ENCODE peak calls at places on chromosomes 11 and 22, in ten cellular contexts. Y is NCI-H1105 treated with DMSO at 0.1 percent for 48 hours; O is posterior cingulate gyrus; W is pons; A is COR-L47; K is T-cell; X is AG10803; I is HFFc6; N is activated CD4-positive, alpha-beta T cell treated with anti-CD3 and anti-CD28 coated beads for 24 hours; U is glutamatergic neuron. D is an unnamed sample.

GRCh38 chr11:122140535-122140934 is 24.5 kb upstream of the BLID start:
- DNase-seq in Y (no peak), O (no peak), W (no peak), A (no peak), K (no peak), X (peak; percentile 87), I (peak; percentile 81), N (no peak), U (no peak), D (no peak)

GRCh38 chr11:17735823-17736772 is 1.5 kb downstream of the KCNC1 start:
- DNase-seq in Y (no peak), O (no peak), W (no peak), A (peak; percentile 16), K (no peak), X (no peak), I (no peak), N (no peak), U (peak; percentile 63), D (no peak)

GRCh38 chr11:110907629-110908028 is 195.4 kb upstream of the ARHGAP20 start:
- DNase-seq in Y (peak; percentile 27), O (no peak), W (peak; percentile 36), A (no peak), K (no peak), X (peak; percentile 71), I (peak; percentile 87), N (no peak), U (no peak), D (no peak)

GRCh38 chr22:36585841-36586240 is 56.9 kb upstream of the EIF3D start:
- DNase-seq in Y (no peak), O (no peak), W (no peak), A (peak; percentile 21), K (no peak), X (no peak), I (peak; percentile 6), N (no peak), U (peak; percentile 43), D (peak; percentile 44)

GRCh38 chr11:34492806-34493414 is 20.7 kb downstream of the ELF5 start:
- DNase-seq in Y (peak; percentile 67), O (peak; percentile 46), W (peak; percentile 83), A (peak; percentile 58), K (no peak), X (peak; percentile 65), I (peak; percentile 38), N (peak; percentile 30), U (peak; percentile 61), D (no peak)

GRCh38 chr11:61551630-61552029 is 29.2 kb downstream of the SYT7 start:
- DNase-seq in Y (no peak), O (peak; percentile 66), W (no peak), A (no peak), K (no peak), X (peak; percentile 30), I (peak; percentile 14), N (no peak), U (no peak), D (no peak)

GRCh38 chr11:67820079-67820478 is 145.7 kb upstream of the ALDH3B2 start:
- DNase-seq in Y (no peak), O (no peak), W (no peak), A (no peak), K (no peak), X (no peak), I (no peak), N (no peak), U (no peak), D (no peak)

GRCh38 chr11:129698212-129698611 is 117.4 kb upstream of the TMEM45B start:
- DNase-seq in Y (no peak), O (no peak), W (peak; percentile 5), A (no peak), K (no peak), X (no peak), I (no peak), N (no peak), U (no peak), D (no peak)

GRCh38 chr11:12157241-12157661 is 46.9 kb downstream of the MICAL2 start:
- DNase-seq in Y (no peak), O (no peak), W (peak; percentile 20), A (no peak), K (no peak), X (peak; percentile 92), I (peak; percentile 69), N (no peak), U (no peak), D (no peak)

GRCh38 chr11:130830563-130830950 is 85.7 kb downstream of the SNX19 start:
- DNase-seq in Y (no peak), O (no peak), W (peak; percentile 7), A (no peak), K (no peak), X (no peak), I (no peak), N (no peak), U (no peak), D (no peak)

GRCh38 chr22:48803171-48803992 is 1024.3 kb downstream of the BRD1 start:
- DNase-seq in Y (no peak), O (peak; percentile 2), W (no peak), A (no peak), K (no peak), X (no peak), I (no peak), N (no peak), U (no peak), D (no peak)

GRCh38 chr11:95768521-95768920 is 21.1 kb downstream of the FAM76B start:
- DNase-seq in Y (no peak), O (no peak), W (no peak), A (no peak), K (no peak), X (peak; percentile 20), I (no peak), N (no peak), U (no peak), D (no peak)

GRCh38 chr11:86637976-86638375 is 34.4 kb downstream of the ME3 start:
- DNase-seq in Y (no peak), O (no peak), W (no peak), A (no peak), K (no peak), X (no peak), I (no peak), N (no peak), U (no peak), D (no peak)

GRCh38 chr22:24049211-24049610 is 38.1 kb downstream of the CABIN1 start:
- DNase-seq in Y (no peak), O (no peak), W (no peak), A (no peak), K (no peak), X (no peak), I (no peak), N (no peak), U (no peak), D (no peak)

GRCh38 chr11:74325649-74326645 is 14.5 kb upstream of the P4HA3 start:
- DNase-seq in Y (peak; percentile 31), O (peak; percentile 71), W (peak; percentile 73), A (no peak), K (no peak), X (peak; percentile 97), I (peak; percentile 67), N (no peak), U (no peak), D (no peak)

GRCh38 chr11:18364495-18365047 is 29.8 kb upstream of the LDHA start:
- DNase-seq in Y (no peak), O (no peak), W (no peak), A (no peak), K (no peak), X (peak; percentile 48), I (no peak), N (no peak), U (no peak), D (no peak)

D was measured in chondrocyte.